ENCODE peak calls at places on chromosomes 16 and 17, in seven cellular contexts. W, Q, M, U, S, R and Y are unnamed samples.

GRCh38 chr17:42674755-42675347 is 1.9 kb downstream of the PLEKHH3 start:
- DNase-seq in W (no peak), Q (no peak), M (no peak), U (no peak), S (no peak), R (no peak), Y (no peak)

GRCh38 chr16:68356249-68356918 is 45.6 kb downstream of the PRMT7 start:
- DNase-seq in W (no peak), Q (no peak), M (peak; percentile 64), U (peak; percentile 60), S (no peak), R (no peak), Y (no peak)

GRCh38 chr16:1713933-1714332 is 7.9 kb downstream of the MAPK8IP3 start:
- DNase-seq in W (no peak), Q (no peak), M (no peak), U (no peak), S (no peak), R (no peak), Y (no peak)

GRCh38 chr16:9258423-9259051 is 167.1 kb downstream of the HAPSTR1 start:
- DNase-seq in W (peak; percentile 1), Q (no peak), M (no peak), U (no peak), S (no peak), R (peak; percentile 2), Y (no peak)

GRCh38 chr17:80826955-80827645 is 164.5 kb upstream of the CHMP6 start:
- DNase-seq in W (peak; percentile 99), Q (peak; percentile 81), M (no peak), U (no peak), S (peak; percentile 90), R (peak; percentile 98), Y (peak; percentile 97)

GRCh38 chr16:57503366-57503765 is 17.1 kb upstream of the DOK4 start:
- DNase-seq in W (no peak), Q (peak; percentile 38), M (no peak), U (no peak), S (no peak), R (peak; percentile 41), Y (no peak)

GRCh38 chr17:82932146-82933005 is 92.6 kb upstream of the ZNF750 start:
- DNase-seq in W (peak; percentile 86), Q (peak; percentile 40), M (no peak), U (no peak), S (peak; percentile 57), R (peak; percentile 36), Y (peak; percentile 24)

GRCh38 chr16:53678155-53678554 is 25.5 kb downstream of the RPGRIP1L start:
- DNase-seq in W (no peak), Q (no peak), M (no peak), U (no peak), S (no peak), R (no peak), Y (no peak)

GRCh38 chr16:4689864-4690704 is 3.3 kb upstream of the NUDT16L1 start:
- DNase-seq in W (no peak), Q (peak; percentile 66), M (no peak), U (no peak), S (no peak), R (no peak), Y (peak; percentile 65)
- H3K27ac ChIP-seq in W (no peak overlapping the region), Q (no peak overlapping the region), M (no peak overlapping the region), U (no peak overlapping the region), S (no peak overlapping the region), R (no peak overlapping the region), Y (no peak overlapping the region)

GRCh38 chr17:58174871-58175270 is 8.1 kb downstream of the OR4D2 start:
- DNase-seq in W (no peak), Q (no peak), M (no peak), U (no peak), S (no peak), R (no peak), Y (no peak)
- H3K27me3 ChIP-seq in W (no peaks in the 10 kb centered on the region), Q (no peaks in the 10 kb centered on the region), M (no peaks in the 10 kb centered on the region), U (no peaks in the 10 kb centered on the region), S (peaks cover 2% of the 10 kb centered on the region), R (peaks cover 10% of the 10 kb centered on the region), Y (peaks cover 15% of the 10 kb centered on the region)

GRCh38 chr17:17523001-17523713 is 27.0 kb upstream of the RASD1 start:
- DNase-seq in W (no peak), Q (no peak), M (no peak), U (no peak), S (no peak), R (no peak), Y (no peak)
- H3K27ac ChIP-seq in W (no peak overlapping the region), Q (no peak overlapping the region), M (no peak overlapping the region), U (no peak overlapping the region), S (no peak overlapping the region), R (peak overlapping the region; percentile 47), Y (no peak overlapping the region)

GRCh38 chr17:8123695-8124349 is at the start of gene HES7:
- DNase-seq in W (peak; percentile 50), Q (peak; percentile 79), M (no peak), U (no peak), S (no peak), R (no peak), Y (peak; percentile 77)

GRCh38 chr17:8120520-8121443 is 2.5 kb upstream of the ALOXE3 start:
- DNase-seq in W (peak; percentile 69), Q (peak; percentile 78), M (peak; percentile 44), U (peak; percentile 55), S (no peak), R (peak; percentile 70), Y (peak; percentile 94)

GRCh38 chr17:8122923-8123694 is 797 bp downstream of the HES7 start:
- DNase-seq in W (peak; percentile 27), Q (no peak), M (no peak), U (no peak), S (no peak), R (no peak), Y (no peak)

GRCh38 chr17:8121531-8122390 is 2.1 kb downstream of the HES7 start:
- DNase-seq in W (peak; percentile 55), Q (peak; percentile 78), M (no peak), U (no peak), S (no peak), R (peak; percentile 66), Y (no peak)

DNA sequence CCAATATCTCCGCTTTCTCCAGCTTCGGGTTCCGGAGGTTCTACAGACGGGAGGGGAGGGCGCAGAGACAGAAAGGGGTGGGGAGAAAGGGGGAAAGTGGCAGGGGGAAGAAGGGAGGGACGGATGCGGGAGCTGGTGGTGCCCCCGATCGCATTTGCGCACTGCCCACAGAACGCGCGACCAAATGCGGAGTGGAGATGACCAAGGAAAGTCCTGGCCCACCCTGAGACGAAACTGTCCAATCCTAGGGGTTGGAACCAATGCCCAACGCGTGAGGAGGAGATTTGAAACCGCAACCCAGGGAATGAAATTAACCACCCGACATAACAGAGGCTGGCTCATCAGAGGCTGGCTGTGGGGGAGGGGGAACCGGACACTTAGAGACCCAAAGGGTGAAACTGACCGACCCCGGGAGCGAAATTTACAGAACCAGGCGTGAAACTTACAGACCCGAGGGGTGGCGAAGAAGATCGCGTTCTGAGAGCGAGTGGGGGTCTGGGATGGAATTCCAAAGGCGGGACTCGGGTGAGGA is 1.4 kb downstream of the HES7 start:
- DNase-seq in W (peak; percentile 50), Q (no peak), M (no peak), U (no peak), S (no peak), R (no peak), Y (no peak)
- H3K27me3 ChIP-seq in W (no peaks in the 10 kb centered on the region), Q (peaks cover 58% of the 10 kb centered on the region), M (no peaks in the 10 kb centered on the region), U (peaks cover 28% of the 10 kb centered on the region), S (peaks cover 23% of the 10 kb centered on the region), R (peaks cover 46% of the 10 kb centered on the region), Y (no peaks in the 10 kb centered on the region)

GRCh38 chr17:67824735-67825626 is at the start of gene BPTF:
- DNase-seq in W (peak; percentile 87), Q (peak; percentile 95), M (peak; percentile 83), U (peak; percentile 89), S (peak; percentile 95), R (peak; percentile 93), Y (peak; percentile 90)
- H3K27ac ChIP-seq in W (peak within 1 kb of the TSS; percentile 97), Q (peak within 1 kb of the TSS; percentile 98), M (peak within 1 kb of the TSS; percentile 70), U (peak within 1 kb of the TSS; percentile 74), S (peak within 1 kb of the TSS; percentile 99), R (peak within 1 kb of the TSS; percentile 96), Y (peak within 1 kb of the TSS; percentile 80)

GRCh38 chr17:79799538-79800324 is 2.9 kb upstream of the CBX8 start:
- DNase-seq in W (no peak), Q (no peak), M (no peak), U (no peak), S (no peak), R (no peak), Y (no peak)

GRCh38 chr17:79802736-79803420 is 6.0 kb upstream of the CBX8 start:
- DNase-seq in W (no peak), Q (no peak), M (no peak), U (no peak), S (no peak), R (no peak), Y (no peak)

GRCh38 chr17:79800325-79801155 is 3.7 kb upstream of the CBX8 start:
- DNase-seq in W (peak; percentile 39), Q (no peak), M (no peak), U (no peak), S (no peak), R (peak; percentile 63), Y (no peak)

GRCh38 chr17:79802039-79802735 is 5.3 kb upstream of the CBX8 start:
- DNase-seq in W (no peak), Q (no peak), M (no peak), U (no peak), S (no peak), R (no peak), Y (no peak)

DNA sequence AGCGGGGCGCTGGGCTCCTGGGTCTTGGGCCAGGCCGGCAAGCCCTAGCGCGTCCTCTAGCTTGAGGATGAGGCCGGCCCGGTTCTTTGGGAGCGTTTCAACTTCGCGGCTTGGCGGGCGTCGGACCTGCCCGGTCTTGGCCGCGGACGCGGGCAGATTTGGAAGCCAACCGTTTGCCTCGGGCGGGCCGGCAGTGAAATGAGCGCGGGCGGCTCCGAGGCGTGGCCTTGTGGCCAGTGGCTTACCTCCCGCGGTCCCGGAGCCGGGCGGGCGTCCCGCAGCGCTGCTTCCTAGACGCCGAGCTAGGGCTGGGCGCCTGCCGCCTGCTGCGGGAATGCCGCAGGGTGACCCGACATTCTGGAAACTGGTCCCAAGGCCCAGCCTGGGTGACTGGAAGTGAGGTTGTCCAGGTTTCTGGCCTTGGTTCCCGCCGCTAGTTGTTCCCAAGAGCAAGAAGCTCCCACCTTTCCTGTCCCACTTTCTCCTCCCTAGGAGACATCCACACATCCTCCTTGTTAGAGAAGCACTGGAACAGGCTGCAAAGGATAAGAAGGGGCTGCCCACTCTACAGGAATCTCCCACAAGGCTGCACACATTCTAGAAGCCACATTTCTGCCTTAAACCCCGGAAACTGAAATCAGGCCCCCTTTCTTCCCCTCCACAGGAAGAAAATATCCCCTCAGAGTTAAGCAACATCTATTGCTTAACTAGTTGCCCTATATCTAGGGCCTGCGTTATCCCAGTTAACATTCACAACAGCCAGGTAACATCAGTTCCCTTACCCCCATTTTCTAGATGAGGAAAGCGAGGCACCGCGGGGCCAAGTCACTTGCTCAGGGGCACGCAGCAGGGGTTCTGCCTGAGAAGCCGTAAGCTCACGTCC is 4.5 kb upstream of the CBX8 start:
- DNase-seq in W (no peak), Q (no peak), M (no peak), U (no peak), S (no peak), R (no peak), Y (no peak)
- H3K27me3 ChIP-seq in W (peaks cover 88% of the 10 kb centered on the region), Q (peaks cover 89% of the 10 kb centered on the region), M (peaks cover 86% of the 10 kb centered on the region), U (peaks cover 88% of the 10 kb centered on the region), S (peaks cover 90% of the 10 kb centered on the region), R (peaks cover 87% of the 10 kb centered on the region), Y (peaks cover 88% of the 10 kb centered on the region)

GRCh38 chr16:81453091-81453728 is 8.6 kb downstream of the CMIP start:
- DNase-seq in W (no peak), Q (no peak), M (no peak), U (no peak), S (no peak), R (no peak), Y (no peak)
- H3K27ac ChIP-seq in W (no peak overlapping the region), Q (no peak overlapping the region), M (no peak overlapping the region), U (no peak overlapping the region), S (no peak overlapping the region), R (no peak overlapping the region), Y (no peak overlapping the region)